ENCODE peak calls at places on chromosomes 2 and 18, in eight cellular contexts. A is DND-41, X is OCI-LY7, G is upper lobe of right lung, W is cardiac muscle cell, P is suprapubic skin, M is ovary, Q is body of pancreas. O is an unnamed sample.

GRCh38 chr2:188970201-188970600 is 4.0 kb upstream of the COL3A1 start:
- DNase-seq in A (no peak), X (no peak), G (no peak), W (no peak), P (no peak), M (no peak), Q (no peak), O (no peak)

GRCh38 chr2:28730641-28731146 is 20.9 kb upstream of the PPP1CB start:
- DNase-seq in A (no peak), X (no peak), G (no peak), W (no peak), P (no peak), M (no peak), Q (no peak), O (no peak)

GRCh38 chr2:11024687-11025086 is 113.0 kb downstream of the KCNF1 start:
- DNase-seq in A (no peak), X (no peak), G (no peak), W (no peak), P (no peak), M (no peak), Q (no peak), O (no peak)

GRCh38 chr2:138615257-138615656 is 113.7 kb downstream of the SPOPL start:
- DNase-seq in A (no peak), X (no peak), G (no peak), W (no peak), P (no peak), M (no peak), Q (no peak), O (no peak)

GRCh38 chr18:79616651-79617518 is 62.7 kb upstream of the CTDP1 start:
- DNase-seq in A (no peak), X (no peak), G (peak; percentile 47), W (no peak), P (peak; percentile 50), M (peak; percentile 57), Q (peak; percentile 3), O (no peak)

GRCh38 chr18:77210249-77210648 is 39.4 kb upstream of the GALR1 start:
- DNase-seq in A (peak; percentile 71), X (no peak), G (no peak), W (no peak), P (peak; percentile 59), M (no peak), Q (no peak), O (no peak)

GRCh38 chr2:144032566-144032965 is 487.4 kb downstream of the ZEB2 start:
- DNase-seq in A (no peak), X (no peak), G (no peak), W (no peak), P (no peak), M (no peak), Q (no peak), O (no peak)

GRCh38 chr2:238655974-238656722 is 191.7 kb upstream of the TWIST2 start:
- DNase-seq in A (no peak), X (no peak), G (no peak), W (no peak), P (no peak), M (no peak), Q (no peak), O (peak; percentile 31)

GRCh38 chr2:98702127-98702802 is 28.7 kb downstream of the MGAT4A start:
- DNase-seq in A (no peak), X (no peak), G (no peak), W (peak; percentile 35), P (no peak), M (no peak), Q (peak; percentile 89), O (no peak)

GRCh38 chr2:101518470-101519172 is 43.7 kb upstream of the RFX8 start:
- DNase-seq in A (no peak), X (peak; percentile 23), G (no peak), W (peak; percentile 61), P (no peak), M (peak; percentile 52), Q (peak; percentile 64), O (no peak)

GRCh38 chr18:66066191-66066590 is 315.4 kb downstream of the CDH7 start:
- DNase-seq in A (no peak), X (no peak), G (no peak), W (no peak), P (no peak), M (no peak), Q (no peak), O (no peak)

GRCh38 chr2:139055165-139055564 is 275.0 kb upstream of the NXPH2 start:
- DNase-seq in A (no peak), X (no peak), G (no peak), W (no peak), P (no peak), M (no peak), Q (no peak), O (no peak)

GRCh38 chr2:62578837-62579640 is 73.0 kb upstream of the TMEM17 start:
- DNase-seq in A (no peak), X (no peak), G (no peak), W (no peak), P (no peak), M (no peak), Q (peak; percentile 29), O (no peak)

GRCh38 chr2:62423883-62424458 is 82.0 kb downstream of the TMEM17 start:
- DNase-seq in A (no peak), X (no peak), G (no peak), W (no peak), P (no peak), M (no peak), Q (no peak), O (no peak)

GRCh38 chr18:46070232-46070631 is 1.8 kb downstream of the PSTPIP2 start:
- DNase-seq in A (no peak), X (no peak), G (no peak), W (no peak), P (no peak), M (no peak), Q (no peak), O (no peak)

GRCh38 chr18:13987956-13988355 is 72.6 kb upstream of the MC2R start:
- DNase-seq in A (no peak), X (no peak), G (no peak), W (no peak), P (no peak), M (no peak), Q (no peak), O (no peak)

DNA sequence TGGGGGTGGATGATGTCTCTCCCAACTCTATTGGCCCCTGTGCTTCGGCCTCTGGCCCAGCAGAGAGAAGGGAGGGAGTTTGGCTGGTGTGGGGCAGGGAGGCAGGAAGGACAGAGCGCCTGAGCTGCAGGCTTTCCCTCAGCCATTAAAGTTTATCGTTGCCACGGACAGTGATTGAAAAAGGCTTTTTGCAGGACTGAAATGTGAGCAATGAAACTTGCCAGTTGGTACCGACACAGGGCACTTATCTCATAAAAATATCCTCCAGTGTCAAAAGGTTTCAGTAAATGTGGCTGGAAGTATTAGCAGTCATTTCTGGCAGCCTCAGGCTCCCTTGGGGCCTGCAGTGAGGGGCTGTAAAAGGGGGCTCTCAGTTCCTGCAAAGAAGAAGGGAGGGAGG is 169.2 kb downstream of the GLI2 start:
- DNase-seq in A (no peak), X (no peak), G (no peak), W (no peak), P (no peak), M (peak; percentile 64), Q (no peak), O (no peak)
- H3K27ac ChIP-seq in A (no peak overlapping the region), X (no peak overlapping the region), G (peak overlapping the region; percentile 17), W (peak overlapping the region; percentile 42), P (no peak overlapping the region), M (no peak overlapping the region), Q (no peak overlapping the region), O (peak overlapping the region; percentile 73)

DNA sequence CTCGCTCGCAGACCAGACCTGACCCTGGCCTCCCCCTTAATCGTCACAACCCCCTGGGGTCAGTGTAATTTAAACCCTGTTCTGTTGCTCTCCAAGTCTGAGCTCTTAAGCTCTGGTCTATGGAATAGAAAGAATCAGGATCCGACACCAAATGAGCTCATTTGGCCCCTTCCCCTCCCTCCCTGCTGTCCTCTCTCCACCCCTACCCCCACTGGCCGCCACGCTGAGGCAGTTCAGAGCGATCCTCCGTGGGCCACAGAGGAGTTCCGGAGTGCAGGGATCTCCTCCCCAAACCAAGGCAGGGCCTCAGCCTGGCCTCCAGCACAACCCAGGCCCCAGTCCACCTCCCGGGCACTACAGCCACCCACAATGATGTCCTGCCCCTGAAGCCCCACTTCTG is 5.3 kb downstream of the DNMT3A start:
- DNase-seq in A (no peak), X (no peak), G (no peak), W (no peak), P (no peak), M (no peak), Q (no peak), O (no peak)
- H3K4me3 ChIP-seq in A (no peak overlapping the region), X (no peak overlapping the region), G (no peak overlapping the region), W (no peak overlapping the region), P (no peak overlapping the region), M (no peak overlapping the region), Q (no peak overlapping the region), O (no peak overlapping the region)

DNA sequence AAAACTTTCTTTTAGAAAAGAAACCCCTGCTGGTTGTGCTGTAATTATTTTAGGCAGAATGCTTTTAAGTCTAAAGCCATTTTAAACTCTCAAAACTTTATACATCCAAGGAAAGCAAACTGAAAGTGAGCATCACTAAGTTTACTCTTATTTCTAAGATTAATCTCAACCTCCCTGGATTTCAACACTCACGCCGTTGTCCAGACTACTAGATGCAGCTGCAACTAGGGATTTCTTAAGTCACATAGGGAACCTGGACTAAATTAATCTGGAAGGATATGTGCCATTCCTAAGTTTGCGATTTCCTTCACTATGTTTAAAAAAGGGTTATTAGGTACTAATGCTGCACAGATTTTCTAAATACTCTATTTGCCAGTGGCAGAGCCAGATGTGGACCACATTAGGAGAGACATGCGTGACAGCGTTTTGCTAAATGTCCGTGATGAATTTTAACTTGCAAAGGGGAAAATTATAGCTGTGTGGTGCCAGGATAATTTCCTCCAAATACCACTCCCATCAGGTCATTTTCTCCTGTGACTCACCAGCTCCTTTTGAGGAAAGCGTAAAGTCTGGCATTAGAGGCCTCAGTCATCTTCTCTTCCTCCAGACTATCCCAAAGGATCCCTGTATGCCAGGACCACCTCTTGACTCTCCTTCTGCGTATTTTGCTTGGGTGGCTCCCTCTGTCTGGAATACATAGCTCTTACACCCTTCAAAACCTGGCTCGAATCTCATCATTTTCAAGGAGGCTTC is 143.7 kb downstream of the ATL2 start:
- DNase-seq in A (no peak), X (no peak), G (no peak), W (no peak), P (no peak), M (no peak), Q (no peak), O (no peak)
- TF ChIP-seq CTCF in A (no peak), X (no peak), G (no peak), W (peak; percentile 22), P (no peak), M (no peak), Q (no peak), O (no peak)

GRCh38 chr18:9885170-9886004 is at the start of gene TXNDC2:
- DNase-seq in A (no peak), X (no peak), G (no peak), W (no peak), P (no peak), M (no peak), Q (no peak), O (no peak)

GRCh38 chr18:9887992-9888391 is 2.2 kb downstream of the TXNDC2 start:
- DNase-seq in A (no peak), X (no peak), G (no peak), W (no peak), P (no peak), M (no peak), Q (no peak), O (no peak)

GRCh38 chr18:9886005-9886348 is 204 bp downstream of the TXNDC2 start:
- DNase-seq in A (no peak), X (no peak), G (no peak), W (no peak), P (no peak), M (no peak), Q (no peak), O (no peak)

GRCh38 chr18:9884532-9885140 is 1.1 kb upstream of the TXNDC2 start:
- DNase-seq in A (no peak), X (no peak), G (no peak), W (no peak), P (no peak), M (no peak), Q (no peak), O (no peak)

GRCh38 chr18:9884090-9884489 is 1.7 kb upstream of the TXNDC2 start:
- DNase-seq in A (no peak), X (no peak), G (no peak), W (no peak), P (no peak), M (no peak), Q (no peak), O (no peak)
- H3K27ac ChIP-seq in A (no peak overlapping the region), X (no peak overlapping the region), G (no peak overlapping the region), W (no peak overlapping the region), P (no peak overlapping the region), M (no peak overlapping the region), Q (no peak overlapping the region), O (no peak overlapping the region)

O was measured in coronary artery.